ENCODE peak calls at places on chromosomes 5 and 9, in four cellular contexts. G is GM12878, I is K562, V is HepG2. F is an unnamed sample.

GRCh38 chr5:154237946-154238345 is 47.4 kb downstream of the GALNT10 start:
- DNase-seq in G (peak; percentile 38), I (no peak), V (no peak), F (no peak)

GRCh38 chr5:73464016-73464745 is 15.6 kb upstream of the FOXD1 start:
- DNase-seq in G (no peak), I (no peak), V (no peak), F (no peak)

GRCh38 chr9:89363311-89363670 is 45.0 kb downstream of the SECISBP2 start:
- DNase-seq in G (no peak), I (no peak), V (no peak), F (no peak)

GRCh38 chr5:114702111-114702510 is 340.2 kb downstream of the KCNN2 start:
- DNase-seq in G (no peak), I (no peak), V (no peak), F (no peak)

GRCh38 chr5:160906077-160906476 is 54.1 kb upstream of the ATP10B start:
- DNase-seq in G (no peak), I (no peak), V (no peak), F (no peak)

GRCh38 chr5:16934669-16935068 is 1.4 kb downstream of the MYO10 start:
- DNase-seq in G (no peak), I (no peak), V (no peak), F (no peak)

GRCh38 chr5:57171818-57172465 is 1.9 kb upstream of the GPBP1 start:
- DNase-seq in G (no peak), I (no peak), V (no peak), F (no peak)

GRCh38 chr5:139543423-139543991 is 17.6 kb upstream of the UBE2D2 start:
- DNase-seq in G (no peak), I (peak; percentile 72), V (no peak), F (peak; percentile 50)

GRCh38 chr5:3035452-3035851 is 284.0 kb upstream of the IRX2 start:
- DNase-seq in G (no peak), I (no peak), V (no peak), F (no peak)

DNA sequence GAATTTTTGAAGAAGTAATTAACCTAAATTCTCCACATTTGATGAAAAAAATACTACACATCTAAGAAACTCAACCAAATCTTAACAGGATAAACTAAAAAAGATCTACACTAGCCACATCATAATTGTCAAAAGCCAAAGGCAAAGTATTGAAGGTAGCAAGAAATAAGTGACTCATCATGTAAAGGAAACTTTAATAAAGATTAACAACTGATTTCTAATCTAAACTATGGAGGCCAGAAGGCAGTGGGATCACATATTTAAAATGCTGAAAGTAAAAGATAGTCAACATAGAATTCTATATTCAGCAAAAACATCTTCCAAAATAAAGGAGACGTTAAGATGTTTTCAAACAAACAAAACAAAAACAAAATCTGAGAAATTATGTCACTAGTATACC is 2002.9 kb downstream of the MAT2B start:
- DNase-seq in G (no peak), I (no peak), V (no peak), F (no peak)
- TF ChIP-seq FOXK2 in G (no peak), I (no peak), V (no peak), F (no peak)

GRCh38 chr5:80591352-80591751 is 21.3 kb upstream of the ANKRD34B start:
- DNase-seq in G (no peak), I (no peak), V (no peak), F (no peak)
- TF ChIP-seq FOXK2 in G (no peak), I (no peak), V (no peak), F (no peak)

GRCh38 chr5:95426227-95426626 is 35.1 kb downstream of the FAM81B start:
- DNase-seq in G (no peak), I (no peak), V (no peak), F (no peak)
- TF ChIP-seq FOXK2 in G (no peak), I (no peak), V (no peak), F (no peak)

DNA sequence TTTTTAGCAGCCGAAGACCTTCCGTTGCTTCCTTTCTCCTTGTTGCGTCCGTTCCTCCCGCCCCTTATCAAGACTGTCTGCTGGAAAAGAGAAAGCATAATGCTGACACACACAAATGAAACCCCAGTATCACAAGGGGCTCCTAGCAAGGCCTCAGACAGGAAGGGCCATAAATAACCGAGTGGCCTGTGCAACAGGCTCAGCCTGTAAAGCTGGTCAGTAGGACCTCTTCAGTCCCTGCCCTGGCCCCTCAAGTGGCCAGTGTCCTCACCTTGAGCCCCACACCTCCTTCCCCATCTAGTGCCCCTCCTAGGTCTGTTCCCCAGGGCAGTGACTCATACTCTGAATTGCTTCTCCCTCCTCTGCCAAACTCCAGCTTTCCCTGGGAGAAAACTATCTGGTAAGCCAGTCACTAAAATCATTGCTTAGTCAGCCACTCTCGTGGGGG is 174.6 kb upstream of the IL12B start:
- DNase-seq in G (no peak), I (no peak), V (no peak), F (no peak)
- TF ChIP-seq FOXK2 in G (no peak), I (no peak), V (no peak), F (no peak)

F was measured in HEK293T.